ENCODE peak calls at places on chromosomes 1 and 21, in eight cellular contexts. H, Q, W, G, E, D, N and I are unnamed samples.

GRCh38 chr1:8660455-8660854 is 157.0 kb downstream of the RERE start:
- DNase-seq in G (no peak), Q (no peak), N (no peak), E (no peak), W (no peak), D (no peak), H (no peak), I (peak)

GRCh38 chr21:36428789-36429671 is 43.8 kb downstream of the CHAF1B start:
- DNase-seq in N (no peak), D (no peak), Q (no peak), H (no peak), G (no peak), E (peak), W (no peak), I (no peak)

GRCh38 chr1:207805841-207806421 is 54.1 kb downstream of the CD46 start:
- DNase-seq in G (no peak), H (no peak), N (no peak), Q (peak), D (no peak), E (peak), W (no peak), I (peak)

GRCh38 chr1:247407180-247407616 is 8.8 kb upstream of the NLRP3 start:
- DNase-seq in G (no peak), Q (no peak), N (no peak), E (no peak), W (peak), H (peak), D (peak), I (peak)

GRCh38 chr1:220880726-220881506 is 1.7 kb downstream of the HLX start:
- DNase-seq in W (no peak), N (no peak), Q (peak), H (no peak), E (peak), G (no peak), D (peak), I (peak)

GRCh38 chr1:83799474-83800085 is 199.4 kb downstream of the TTLL7 start:
- DNase-seq in N (no peak), W (no peak), Q (no peak), D (no peak), E (no peak), G (no peak), H (no peak), I (no peak)

GRCh38 chr1:202315576-202316168 is 26.1 kb downstream of the UBE2T start:
- DNase-seq in H (peak), G (peak), W (peak), Q (peak), E (peak), D (peak), N (peak), I (no peak)

GRCh38 chr1:150876111-150876434 is 326 bp downstream of the ARNT start:
- DNase-seq in W (no peak), Q (no peak), N (no peak), G (no peak), H (peak), D (no peak), E (no peak), I (no peak)

GRCh38 chr1:162412002-162412401 is at the start of gene SH2D1B:
- DNase-seq in Q (no peak), E (no peak), D (no peak), W (no peak), G (no peak), H (no peak), N (no peak), I (no peak)

GRCh38 chr1:156623946-156624813 is 5.0 kb downstream of the HAPLN2 start:
- DNase-seq in G (peak), Q (no peak), D (peak), E (peak), N (no peak), W (no peak), H (no peak), I (peak)

GRCh38 chr1:29259802-29260441 is 23.6 kb downstream of the PTPRU start:
- DNase-seq in N (no peak), G (peak), Q (peak), H (no peak), E (peak), W (no peak), D (peak), I (peak)

GRCh38 chr1:205936846-205937707 is 6.2 kb downstream of the SLC26A9 start:
- DNase-seq in Q (no peak), G (no peak), N (no peak), E (no peak), D (no peak), W (no peak), H (no peak), I (no peak)

GRCh38 chr1:8985915-8986813 is 40.1 kb downstream of the SLC2A7 start:
- DNase-seq in G (no peak), N (no peak), H (no peak), E (no peak), Q (no peak), W (no peak), D (no peak), I (peak)

GRCh38 chr1:65725064-65725463 is 67.6 kb upstream of the PDE4B start:
- DNase-seq in E (no peak), Q (no peak), N (no peak), W (no peak), D (no peak), G (no peak), H (no peak), I (no peak)

GRCh38 chr21:20802201-20802600 is 196.0 kb upstream of the NCAM2 start:
- DNase-seq in W (no peak), D (no peak), H (no peak), N (no peak), Q (no peak), G (no peak), E (no peak), I (no peak)